ENCODE peak calls at places on chromosomes 2 and 18, in six cellular contexts. D is RKO; U is activated CD8-positive, alpha-beta memory T cell treated with anti-CD3 and anti-CD28 coated beads for 1 hour; L is HAP-1; C is AG10803; Q is right atrium auricular region. G is an unnamed sample.

GRCh38 chr2:217102941-217103340 is 243.1 kb upstream of the TNP1 start:
- DNase-seq in D (no peak), U (no peak), L (no peak), C (peak; percentile 44), Q (no peak), G (no peak)

GRCh38 chr2:159894145-159894838 is 96.3 kb upstream of the CD302 start:
- DNase-seq in D (no peak), U (no peak), L (no peak), C (no peak), Q (no peak), G (no peak)

GRCh38 chr2:82524826-82525225 is 1934.3 kb downstream of the SUCLG1 start:
- DNase-seq in D (no peak), U (no peak), L (no peak), C (no peak), Q (no peak), G (no peak)

GRCh38 chr2:231355802-231356473 is 39.6 kb upstream of the B3GNT7 start:
- DNase-seq in D (no peak), U (no peak), L (no peak), C (no peak), Q (no peak), G (no peak)

GRCh38 chr2:141109633-141110032 is 1021.2 kb downstream of the LRP1B start:
- DNase-seq in D (peak; percentile 20), U (no peak), L (no peak), C (no peak), Q (no peak), G (peak; percentile 3)

GRCh38 chr2:201151127-201152074 is 31.5 kb upstream of the CASP10 start:
- DNase-seq in D (peak; percentile 90), U (no peak), L (no peak), C (peak; percentile 84), Q (no peak), G (no peak)

GRCh38 chr2:24334245-24334633 is 26.1 kb downstream of the ITSN2 start:
- DNase-seq in D (no peak), U (no peak), L (no peak), C (peak; percentile 73), Q (no peak), G (no peak)

GRCh38 chr2:4674007-4674406 is 970.6 kb downstream of the DCDC2C start:
- DNase-seq in D (no peak), U (no peak), L (no peak), C (no peak), Q (no peak), G (no peak)

GRCh38 chr2:134218928-134219707 is 34.8 kb upstream of the MGAT5 start:
- DNase-seq in D (no peak), U (peak; percentile 13), L (no peak), C (no peak), Q (no peak), G (no peak)

GRCh38 chr18:51236225-51236624 is 38.7 kb upstream of the MEX3C start:
- DNase-seq in D (peak; percentile 36), U (no peak), L (peak; percentile 20), C (no peak), Q (no peak), G (no peak)

GRCh38 chr2:60926751-60927568 is 45.6 kb downstream of the REL start:
- DNase-seq in D (no peak), U (no peak), L (no peak), C (peak; percentile 87), Q (no peak), G (no peak)

GRCh38 chr2:186641807-186642321 is 52.0 kb upstream of the FAM171B start:
- DNase-seq in D (peak; percentile 86), U (no peak), L (peak; percentile 48), C (peak; percentile 77), Q (no peak), G (peak; percentile 17)

GRCh38 chr2:109472331-109473005 is 141.3 kb downstream of the SEPTIN10 start:
- DNase-seq in D (no peak), U (no peak), L (no peak), C (no peak), Q (no peak), G (no peak)

GRCh38 chr2:147204102-147204501 is 640.7 kb upstream of the ACVR2A start:
- DNase-seq in D (no peak), U (no peak), L (no peak), C (peak; percentile 91), Q (no peak), G (no peak)

GRCh38 chr2:237643582-237643981 is 16.2 kb downstream of the LRRFIP1 start:
- DNase-seq in D (no peak), U (no peak), L (no peak), C (no peak), Q (no peak), G (no peak)

GRCh38 chr18:13338318-13338717 is 119.8 kb downstream of the LDLRAD4 start:
- DNase-seq in D (no peak), U (no peak), L (no peak), C (no peak), Q (no peak), G (no peak)

GRCh38 chr2:20128506-20129319 is 77.3 kb upstream of the LAPTM4A start:
- DNase-seq in D (no peak), U (no peak), L (no peak), C (no peak), Q (no peak), G (no peak)

G was measured in neuronal stem cell.